ENCODE peak calls at places on chromosome 16, in four cellular contexts. C is GM12878, I is ovary, M is lower leg skin. L is an unnamed sample.

GRCh38 chr16:49492090-49492801 is 118.6 kb downstream of the C16orf78 start:
- DNase-seq in M (no peak), C (no peak), I (peak), L (peak)

GRCh38 chr16:74477226-74477625 is 55.9 kb upstream of the CLEC18B start:
- DNase-seq in C (no peak), I (no peak), M (no peak), L (no peak)

GRCh38 chr16:1527836-1528811 is 5.3 kb upstream of the TMEM204 start:
- DNase-seq in I (no peak), C (no peak), M (peak), L (peak)

GRCh38 chr16:80058236-80058635 is 457.7 kb upstream of the MAF start:
- DNase-seq in M (peak), I (peak), C (no peak), L (peak)

GRCh38 chr16:49000594-49000993 is 281.0 kb downstream of the CBLN1 start:
- DNase-seq in C (no peak), M (no peak), I (no peak), L (no peak)

GRCh38 chr16:29779474-29779873 is 1.4 kb downstream of the ZG16 start:
- DNase-seq in I (no peak), M (no peak), C (no peak), L (no peak)

GRCh38 chr16:28951410-28951943 is 740 bp downstream of the NFATC2IP start:
- DNase-seq in I (no peak), C (no peak), M (peak), L (peak)

GRCh38 chr16:87068316-87068715 is 248.9 kb downstream of the C16orf95 start:
- DNase-seq in C (no peak), I (no peak), M (no peak), L (no peak)

GRCh38 chr16:75121949-75122568 is 5.5 kb upstream of the LDHD start:
- DNase-seq in C (no peak), I (no peak), M (no peak), L (no peak)

GRCh38 chr16:28317040-28317880 is 24.9 kb downstream of the SBK1 start:
- DNase-seq in M (no peak), I (peak), C (no peak), L (peak)

GRCh38 chr16:27827765-27828164 is 235.7 kb downstream of the GSG1L start:
- DNase-seq in I (no peak), M (no peak), C (no peak), L (no peak)

DNA sequence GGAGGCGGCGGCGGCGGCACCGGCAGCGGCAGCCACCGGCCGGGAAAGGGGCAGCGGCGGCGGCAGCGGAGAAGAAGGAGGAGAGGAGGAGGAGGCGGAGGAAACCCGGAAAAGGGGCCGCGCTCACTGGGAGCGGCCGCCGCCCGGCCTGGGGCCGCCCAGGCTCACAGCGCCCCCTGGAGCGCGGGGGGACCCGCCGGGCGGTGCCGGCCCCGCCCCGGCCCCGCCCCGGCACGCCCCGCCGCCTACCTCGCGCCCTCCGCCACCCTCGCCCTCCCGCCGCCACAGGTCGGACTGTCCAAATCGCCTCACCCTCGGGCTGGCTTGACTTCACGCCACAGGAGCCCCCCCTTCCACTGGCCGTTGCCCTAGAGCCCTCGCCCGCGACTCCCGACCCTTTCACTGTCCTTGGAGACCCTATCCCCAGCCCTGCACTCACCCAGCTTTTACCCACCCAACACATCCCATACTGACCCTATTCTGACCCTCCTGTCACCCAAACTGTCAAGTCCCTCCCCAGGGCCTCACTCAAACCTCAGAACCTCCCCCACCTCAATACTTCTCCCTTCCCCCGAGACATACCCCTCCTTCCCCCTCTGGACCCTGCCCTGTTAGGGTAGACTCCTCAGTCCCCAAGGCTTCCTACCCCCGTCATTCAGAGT is at the start of gene CSNK2A2:
- DNase-seq in I (peak), M (peak), C (no peak), L (peak)
- TF ChIP-seq CTCF in I (no peak), M (no peak), C (peak), L (peak)

GRCh38 chr16:66318505-66318904 is 48.0 kb upstream of the CDH5 start:
- DNase-seq in M (no peak), C (no peak), I (no peak), L (no peak)
- TF ChIP-seq CTCF in M (no peak), C (no peak), I (no peak), L (no peak)

DNA sequence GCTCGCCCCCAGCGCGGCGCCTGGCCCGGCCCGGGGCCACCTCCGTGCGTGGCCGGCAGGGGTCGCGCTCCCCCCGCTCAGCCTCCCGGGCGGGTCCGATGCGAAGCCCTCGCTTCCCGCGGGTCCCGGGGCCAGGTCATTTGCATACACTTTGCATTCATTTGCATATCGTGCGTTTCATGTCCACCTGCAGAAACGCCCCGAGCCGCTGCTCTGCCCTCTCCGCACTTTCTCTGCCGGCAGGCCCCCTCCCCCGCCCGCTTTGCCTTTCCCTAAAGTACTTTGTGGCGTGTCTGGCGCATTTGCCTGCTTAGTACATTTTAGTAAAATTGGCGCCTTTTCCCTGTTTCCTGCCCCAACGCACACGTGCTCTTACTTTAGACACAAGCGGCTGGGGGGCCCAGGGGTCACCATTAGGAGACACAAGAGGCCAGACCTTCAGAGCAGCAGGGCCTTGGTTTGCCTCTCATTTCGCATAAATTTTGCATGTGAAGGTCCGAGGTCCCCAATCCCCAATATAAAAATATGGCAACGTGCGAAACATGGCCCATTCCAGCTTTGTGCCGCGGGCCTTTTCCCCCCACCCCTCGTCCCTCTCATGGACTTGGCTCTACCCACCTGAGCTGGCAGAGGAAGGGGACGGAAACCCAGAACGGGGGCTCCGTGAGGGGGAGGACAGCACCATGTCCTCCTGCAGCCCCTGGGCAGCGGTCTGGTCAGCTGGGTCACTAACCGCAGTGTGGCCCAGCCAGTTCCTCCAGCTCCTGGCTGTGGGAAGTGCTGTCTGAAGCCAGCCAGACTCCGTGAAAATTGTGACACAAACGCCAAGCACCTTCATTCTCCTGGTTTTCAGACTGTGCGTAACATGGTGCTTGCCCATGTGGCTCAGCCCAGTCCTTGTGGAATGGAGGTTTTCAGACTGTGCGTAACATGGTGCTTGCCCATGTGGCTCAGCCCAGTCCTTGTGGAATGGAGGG is 34.8 kb downstream of the CBFA2T3 start:
- DNase-seq in M (no peak), C (no peak), I (no peak), L (peak)
- TF ChIP-seq CTCF in M (no peak), C (peak), I (peak), L (peak)

GRCh38 chr16:58020628-58021521 is 4.7 kb upstream of the MMP15 start:
- DNase-seq in I (peak), M (peak), C (no peak), L (peak)
- TF ChIP-seq CTCF in I (peak), M (no peak), C (peak), L (peak)

GRCh38 chr16:14289692-14290340 is 218.7 kb downstream of the MRTFB start:
- DNase-seq in C (no peak), M (no peak), I (no peak), L (no peak)
- TF ChIP-seq CTCF in C (peak), M (no peak), I (no peak), L (peak)

GRCh38 chr16:82834156-82834758 is 207.5 kb downstream of the CDH13 start:
- DNase-seq in M (no peak), C (no peak), I (no peak), L (no peak)
- TF ChIP-seq CTCF in M (no peak), C (no peak), I (no peak), L (no peak)

GRCh38 chr16:81642943-81643342 is 136.1 kb upstream of the PLCG2 start:
- DNase-seq in I (no peak), M (no peak), C (no peak), L (no peak)

GRCh38 chr16:81645925-81646324 is 133.2 kb upstream of the PLCG2 start:
- DNase-seq in C (no peak), I (no peak), M (no peak), L (no peak)

GRCh38 chr16:81647527-81647926 is 131.6 kb upstream of the PLCG2 start:
- DNase-seq in M (no peak), I (no peak), C (no peak), L (no peak)

GRCh38 chr16:81646561-81646960 is 132.5 kb upstream of the PLCG2 start:
- DNase-seq in M (no peak), C (no peak), I (no peak), L (no peak)

DNA sequence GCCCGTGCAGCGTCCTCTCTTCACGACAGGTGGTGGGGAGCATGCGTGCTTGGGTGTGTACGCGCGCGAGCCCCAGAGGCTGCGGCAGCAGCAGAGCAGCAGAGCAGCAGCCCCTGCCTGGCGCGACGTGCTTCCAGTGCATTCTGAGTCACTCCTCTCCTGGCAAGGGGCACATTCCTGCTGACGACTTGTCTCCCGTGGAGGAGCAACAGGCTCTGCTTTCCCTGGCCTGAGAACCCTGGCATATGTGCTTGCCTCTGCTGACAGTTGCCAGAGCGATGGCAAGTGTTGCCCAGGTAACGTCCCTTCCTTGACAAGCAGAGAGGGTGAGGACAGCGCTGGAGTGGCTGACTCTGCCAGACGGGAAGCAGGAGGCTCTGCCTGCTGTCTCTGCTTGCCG is 133.8 kb upstream of the PLCG2 start:
- DNase-seq in M (peak), I (no peak), C (no peak), L (peak)
- TF ChIP-seq CTCF in M (no peak), I (no peak), C (no peak), L (no peak)

GRCh38 chr16:35560637-35560984 is 2101.2 kb downstream of the TP53TG3F start:
- DNase-seq in M (no peak), C (no peak), I (no peak), L (no peak)
- TF ChIP-seq CTCF in M (no peak), C (no peak), I (no peak), L (no peak)

GRCh38 chr16:77724174-77724573 is 1.9 kb downstream of the NUDT7 start:
- DNase-seq in I (no peak), C (no peak), M (no peak), L (no peak)

GRCh38 chr16:77723108-77723514 is 797 bp downstream of the NUDT7 start:
- DNase-seq in I (peak), C (no peak), M (no peak), L (peak)

GRCh38 chr16:77721752-77722314 is 481 bp upstream of the NUDT7 start:
- DNase-seq in M (no peak), I (no peak), C (no peak), L (no peak)

GRCh38 chr16:77722315-77723107 is at the start of gene NUDT7:
- DNase-seq in I (peak), M (peak), C (peak), L (peak)
- TF ChIP-seq CTCF in I (no peak), M (no peak), C (no peak), L (peak)

GRCh38 chr16:3819741-3820724 is 60.5 kb downstream of the CREBBP start:
- DNase-seq in M (no peak), I (peak), C (no peak), L (peak)

GRCh38 chr16:3824121-3824795 is 56.3 kb downstream of the CREBBP start:
- DNase-seq in C (no peak), I (no peak), M (no peak), L (no peak)

GRCh38 chr16:3825103-3825502 is 55.4 kb downstream of the CREBBP start:
- DNase-seq in M (no peak), I (no peak), C (no peak), L (no peak)

GRCh38 chr16:3823427-3823826 is 57.1 kb downstream of the CREBBP start:
- DNase-seq in I (no peak), C (no peak), M (no peak), L (no peak)

DNA sequence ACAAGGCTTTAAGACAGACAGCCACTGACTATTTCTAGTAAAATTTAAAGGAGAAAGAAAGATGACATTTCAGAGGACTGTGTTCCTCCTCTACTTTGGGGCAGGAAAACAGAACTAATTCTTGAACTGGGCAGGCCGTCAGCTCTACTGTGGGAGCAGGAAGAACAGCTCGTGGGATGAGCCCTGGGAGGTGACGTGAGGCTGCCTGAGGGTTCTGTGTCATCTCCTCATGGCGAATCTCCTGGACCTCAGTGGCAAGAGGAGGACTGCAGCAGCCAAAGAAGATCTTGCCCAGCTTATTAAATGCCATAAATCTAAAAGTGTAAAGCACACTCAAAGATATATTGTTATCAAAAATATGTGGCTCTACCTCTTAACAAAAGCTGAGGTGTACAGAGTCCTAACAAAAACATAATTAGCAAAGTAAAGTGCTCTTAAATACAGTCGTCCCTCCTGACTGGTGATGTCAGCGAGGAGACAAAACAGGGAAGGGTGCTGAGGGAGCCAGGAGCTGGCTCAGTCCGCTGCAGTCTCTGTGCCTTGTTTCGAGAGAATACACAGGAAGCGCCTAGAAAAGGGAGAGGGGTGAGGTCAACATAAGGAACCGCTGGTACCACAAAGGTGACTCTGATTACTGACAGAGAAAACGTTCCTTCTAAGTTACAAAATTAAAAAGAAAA is 58.0 kb downstream of the CREBBP start:
- DNase-seq in C (no peak), I (no peak), M (no peak), L (no peak)
- TF ChIP-seq CTCF in C (no peak), I (no peak), M (no peak), L (no peak)

L was measured in heart right ventricle.